ENCODE peak calls at places on chromosomes 3 and 15, in five cellular contexts. One of them, this sample, is unnamed.

GRCh38 chr3:176988795-176989194 is 208.5 kb downstream of the TBL1XR1 start:
- DNase-seq in substantia nigra: no peak
- DNase-seq in HFFc6: no peak
- DNase-seq in Right ventricle myocardium superior: no peak
- DNase-seq in T47D: no peak
- DNase-seq in this sample: no peak

GRCh38 chr3:129618901-129619671 is 12.6 kb upstream of the PLXND1 start:
- DNase-seq in substantia nigra: no peak
- DNase-seq in HFFc6: no peak
- DNase-seq in Right ventricle myocardium superior: peak
- DNase-seq in T47D: no peak
- DNase-seq in this sample: no peak

GRCh38 chr3:38138347-38139190 is at the start of gene MYD88:
- DNase-seq in substantia nigra: no peak
- DNase-seq in HFFc6: peak
- DNase-seq in Right ventricle myocardium superior: peak
- DNase-seq in T47D: peak
- DNase-seq in this sample: no peak

GRCh38 chr3:31178467-31178866 is 284.0 kb upstream of the GADL1 start:
- DNase-seq in substantia nigra: no peak
- DNase-seq in HFFc6: no peak
- DNase-seq in Right ventricle myocardium superior: no peak
- DNase-seq in T47D: no peak
- DNase-seq in this sample: no peak

GRCh38 chr3:51024765-51025681 is 350.3 kb downstream of the DOCK3 start:
- DNase-seq in substantia nigra: no peak
- DNase-seq in HFFc6: no peak
- DNase-seq in Right ventricle myocardium superior: peak
- DNase-seq in T47D: no peak
- DNase-seq in this sample: no peak

GRCh38 chr3:63762180-63762579 is 56.9 kb upstream of the C3orf49 start:
- DNase-seq in substantia nigra: no peak
- DNase-seq in HFFc6: peak
- DNase-seq in Right ventricle myocardium superior: no peak
- DNase-seq in T47D: no peak
- DNase-seq in this sample: no peak

GRCh38 chr15:47364671-47365141 is 352.6 kb upstream of the SEMA6D start:
- DNase-seq in substantia nigra: no peak
- DNase-seq in HFFc6: no peak
- DNase-seq in Right ventricle myocardium superior: no peak
- DNase-seq in T47D: no peak
- DNase-seq in this sample: no peak

GRCh38 chr15:38147246-38147645 is 105.4 kb upstream of the SPRED1 start:
- DNase-seq in substantia nigra: no peak
- DNase-seq in HFFc6: no peak
- DNase-seq in Right ventricle myocardium superior: no peak
- DNase-seq in T47D: no peak
- DNase-seq in this sample: no peak

GRCh38 chr3:193729088-193729465 is 136.1 kb downstream of the OPA1 start:
- DNase-seq in substantia nigra: no peak
- DNase-seq in HFFc6: no peak
- DNase-seq in Right ventricle myocardium superior: no peak
- DNase-seq in T47D: no peak
- DNase-seq in this sample: no peak

GRCh38 chr3:112675349-112675748 is 34.4 kb upstream of the CCDC80 start:
- DNase-seq in substantia nigra: no peak
- DNase-seq in HFFc6: no peak
- DNase-seq in Right ventricle myocardium superior: no peak
- DNase-seq in T47D: no peak
- DNase-seq in this sample: no peak

This sample was measured in NCI-H446.